ENCODE peak calls at places on chromosomes 5 and 9, in ten cellular contexts. One of them, this sample, is unnamed.

GRCh38 chr9:130837644-130838043 is 2.6 kb downstream of the ABL1 start:
- DNase-seq in A172: no peak
- DNase-seq in GM04504: no peak
- DNase-seq in breast epithelium: no peak
- DNase-seq in SW 1271: no peak
- DNase-seq in stimulated activated naive CD8-positive, alpha-beta T cell treated with anti-CD3 and anti-CD28 coated beads, Interleukin-15, Interleukin-2, amounts not matched to agents 100 U/mL and 50 U/mL, for 24 hours: no peak
- DNase-seq in stimulated activated CD4-positive, alpha-beta T cell treated with anti-CD3 and anti-CD28 coated beads, Interleukin-12 subunit alpha, Interleukin-12 subunit beta, amount 100 ng/mL, for 48 hours: no peak
- DNase-seq in stimulated activated CD8-positive, alpha-beta memory T cell treated with anti-CD3 and anti-CD28 coated beads, Interleukin-2, amount 100 ng/mL, for 1 hour: no peak
- DNase-seq in MM.1S: no peak
- DNase-seq in K562: no peak
- DNase-seq in this sample: no peak

GRCh38 chr5:155850411-155850810 is 476.6 kb upstream of the SGCD start:
- DNase-seq in A172: no peak
- DNase-seq in GM04504: no peak
- DNase-seq in breast epithelium: no peak
- DNase-seq in SW 1271: no peak
- DNase-seq in stimulated activated naive CD8-positive, alpha-beta T cell treated with anti-CD3 and anti-CD28 coated beads, Interleukin-15, Interleukin-2, amounts not matched to agents 100 U/mL and 50 U/mL, for 24 hours: no peak
- DNase-seq in stimulated activated CD4-positive, alpha-beta T cell treated with anti-CD3 and anti-CD28 coated beads, Interleukin-12 subunit alpha, Interleukin-12 subunit beta, amount 100 ng/mL, for 48 hours: no peak
- DNase-seq in stimulated activated CD8-positive, alpha-beta memory T cell treated with anti-CD3 and anti-CD28 coated beads, Interleukin-2, amount 100 ng/mL, for 1 hour: no peak
- DNase-seq in MM.1S: no peak
- DNase-seq in K562: no peak
- DNase-seq in this sample: no peak

GRCh38 chr5:8216921-8217320 is 348.0 kb downstream of the MTRR start:
- DNase-seq in A172: no peak
- DNase-seq in GM04504: no peak
- DNase-seq in breast epithelium: no peak
- DNase-seq in SW 1271: no peak
- DNase-seq in stimulated activated naive CD8-positive, alpha-beta T cell treated with anti-CD3 and anti-CD28 coated beads, Interleukin-15, Interleukin-2, amounts not matched to agents 100 U/mL and 50 U/mL, for 24 hours: no peak
- DNase-seq in stimulated activated CD4-positive, alpha-beta T cell treated with anti-CD3 and anti-CD28 coated beads, Interleukin-12 subunit alpha, Interleukin-12 subunit beta, amount 100 ng/mL, for 48 hours: no peak
- DNase-seq in stimulated activated CD8-positive, alpha-beta memory T cell treated with anti-CD3 and anti-CD28 coated beads, Interleukin-2, amount 100 ng/mL, for 1 hour: no peak
- DNase-seq in MM.1S: no peak
- DNase-seq in K562: no peak
- DNase-seq in this sample: no peak

GRCh38 chr5:6827815-6828214 is 114.6 kb downstream of the TENT4A start:
- DNase-seq in A172: peak
- DNase-seq in GM04504: no peak
- DNase-seq in breast epithelium: no peak
- DNase-seq in SW 1271: no peak
- DNase-seq in stimulated activated naive CD8-positive, alpha-beta T cell treated with anti-CD3 and anti-CD28 coated beads, Interleukin-15, Interleukin-2, amounts not matched to agents 100 U/mL and 50 U/mL, for 24 hours: peak
- DNase-seq in stimulated activated CD4-positive, alpha-beta T cell treated with anti-CD3 and anti-CD28 coated beads, Interleukin-12 subunit alpha, Interleukin-12 subunit beta, amount 100 ng/mL, for 48 hours: peak
- DNase-seq in stimulated activated CD8-positive, alpha-beta memory T cell treated with anti-CD3 and anti-CD28 coated beads, Interleukin-2, amount 100 ng/mL, for 1 hour: no peak
- DNase-seq in MM.1S: peak
- DNase-seq in K562: no peak
- DNase-seq in this sample: no peak

GRCh38 chr9:81389569-81389993 is 299.8 kb downstream of the TLE1 start:
- DNase-seq in A172: peak
- DNase-seq in GM04504: peak
- DNase-seq in breast epithelium: peak
- DNase-seq in SW 1271: peak
- DNase-seq in stimulated activated naive CD8-positive, alpha-beta T cell treated with anti-CD3 and anti-CD28 coated beads, Interleukin-15, Interleukin-2, amounts not matched to agents 100 U/mL and 50 U/mL, for 24 hours: no peak
- DNase-seq in stimulated activated CD4-positive, alpha-beta T cell treated with anti-CD3 and anti-CD28 coated beads, Interleukin-12 subunit alpha, Interleukin-12 subunit beta, amount 100 ng/mL, for 48 hours: no peak
- DNase-seq in stimulated activated CD8-positive, alpha-beta memory T cell treated with anti-CD3 and anti-CD28 coated beads, Interleukin-2, amount 100 ng/mL, for 1 hour: no peak
- DNase-seq in MM.1S: no peak
- DNase-seq in K562: no peak
- DNase-seq in this sample: peak

GRCh38 chr5:151072234-151073025 is 8.4 kb downstream of the TNIP1 start:
- DNase-seq in A172: peak
- DNase-seq in GM04504: no peak
- DNase-seq in breast epithelium: no peak
- DNase-seq in SW 1271: peak
- DNase-seq in stimulated activated naive CD8-positive, alpha-beta T cell treated with anti-CD3 and anti-CD28 coated beads, Interleukin-15, Interleukin-2, amounts not matched to agents 100 U/mL and 50 U/mL, for 24 hours: no peak
- DNase-seq in stimulated activated CD4-positive, alpha-beta T cell treated with anti-CD3 and anti-CD28 coated beads, Interleukin-12 subunit alpha, Interleukin-12 subunit beta, amount 100 ng/mL, for 48 hours: no peak
- DNase-seq in stimulated activated CD8-positive, alpha-beta memory T cell treated with anti-CD3 and anti-CD28 coated beads, Interleukin-2, amount 100 ng/mL, for 1 hour: no peak
- DNase-seq in MM.1S: no peak
- DNase-seq in K562: no peak
- DNase-seq in this sample: no peak

GRCh38 chr9:27712826-27713225 is 139.5 kb upstream of the C9orf72 start:
- DNase-seq in A172: no peak
- DNase-seq in GM04504: no peak
- DNase-seq in breast epithelium: no peak
- DNase-seq in SW 1271: no peak
- DNase-seq in stimulated activated naive CD8-positive, alpha-beta T cell treated with anti-CD3 and anti-CD28 coated beads, Interleukin-15, Interleukin-2, amounts not matched to agents 100 U/mL and 50 U/mL, for 24 hours: no peak
- DNase-seq in stimulated activated CD4-positive, alpha-beta T cell treated with anti-CD3 and anti-CD28 coated beads, Interleukin-12 subunit alpha, Interleukin-12 subunit beta, amount 100 ng/mL, for 48 hours: no peak
- DNase-seq in stimulated activated CD8-positive, alpha-beta memory T cell treated with anti-CD3 and anti-CD28 coated beads, Interleukin-2, amount 100 ng/mL, for 1 hour: no peak
- DNase-seq in MM.1S: no peak
- DNase-seq in K562: no peak
- DNase-seq in this sample: no peak

GRCh38 chr5:122493776-122494518 is 181.9 kb downstream of the SNCAIP start:
- DNase-seq in A172: no peak
- DNase-seq in GM04504: no peak
- DNase-seq in breast epithelium: no peak
- DNase-seq in SW 1271: no peak
- DNase-seq in stimulated activated naive CD8-positive, alpha-beta T cell treated with anti-CD3 and anti-CD28 coated beads, Interleukin-15, Interleukin-2, amounts not matched to agents 100 U/mL and 50 U/mL, for 24 hours: no peak
- DNase-seq in stimulated activated CD4-positive, alpha-beta T cell treated with anti-CD3 and anti-CD28 coated beads, Interleukin-12 subunit alpha, Interleukin-12 subunit beta, amount 100 ng/mL, for 48 hours: no peak
- DNase-seq in stimulated activated CD8-positive, alpha-beta memory T cell treated with anti-CD3 and anti-CD28 coated beads, Interleukin-2, amount 100 ng/mL, for 1 hour: no peak
- DNase-seq in MM.1S: no peak
- DNase-seq in K562: no peak
- DNase-seq in this sample: no peak

GRCh38 chr9:100689635-100690034 is 111.8 kb downstream of the CAVIN4 start:
- DNase-seq in A172: no peak
- DNase-seq in GM04504: no peak
- DNase-seq in breast epithelium: no peak
- DNase-seq in SW 1271: no peak
- DNase-seq in stimulated activated naive CD8-positive, alpha-beta T cell treated with anti-CD3 and anti-CD28 coated beads, Interleukin-15, Interleukin-2, amounts not matched to agents 100 U/mL and 50 U/mL, for 24 hours: peak
- DNase-seq in stimulated activated CD4-positive, alpha-beta T cell treated with anti-CD3 and anti-CD28 coated beads, Interleukin-12 subunit alpha, Interleukin-12 subunit beta, amount 100 ng/mL, for 48 hours: no peak
- DNase-seq in stimulated activated CD8-positive, alpha-beta memory T cell treated with anti-CD3 and anti-CD28 coated beads, Interleukin-2, amount 100 ng/mL, for 1 hour: no peak
- DNase-seq in MM.1S: peak
- DNase-seq in K562: no peak
- DNase-seq in this sample: no peak

GRCh38 chr5:173232499-173233346 is 2.3 kb downstream of the NKX2-5 start:
- DNase-seq in A172: no peak
- DNase-seq in GM04504: no peak
- DNase-seq in breast epithelium: no peak
- DNase-seq in SW 1271: no peak
- DNase-seq in stimulated activated naive CD8-positive, alpha-beta T cell treated with anti-CD3 and anti-CD28 coated beads, Interleukin-15, Interleukin-2, amounts not matched to agents 100 U/mL and 50 U/mL, for 24 hours: no peak
- DNase-seq in stimulated activated CD4-positive, alpha-beta T cell treated with anti-CD3 and anti-CD28 coated beads, Interleukin-12 subunit alpha, Interleukin-12 subunit beta, amount 100 ng/mL, for 48 hours: no peak
- DNase-seq in stimulated activated CD8-positive, alpha-beta memory T cell treated with anti-CD3 and anti-CD28 coated beads, Interleukin-2, amount 100 ng/mL, for 1 hour: no peak
- DNase-seq in MM.1S: no peak
- DNase-seq in K562: no peak
- DNase-seq in this sample: no peak

GRCh38 chr9:138052322-138052615 is 174.7 kb downstream of the CACNA1B start:
- DNase-seq in A172: no peak
- DNase-seq in GM04504: no peak
- DNase-seq in breast epithelium: no peak
- DNase-seq in SW 1271: no peak
- DNase-seq in stimulated activated naive CD8-positive, alpha-beta T cell treated with anti-CD3 and anti-CD28 coated beads, Interleukin-15, Interleukin-2, amounts not matched to agents 100 U/mL and 50 U/mL, for 24 hours: no peak
- DNase-seq in stimulated activated CD4-positive, alpha-beta T cell treated with anti-CD3 and anti-CD28 coated beads, Interleukin-12 subunit alpha, Interleukin-12 subunit beta, amount 100 ng/mL, for 48 hours: no peak
- DNase-seq in stimulated activated CD8-positive, alpha-beta memory T cell treated with anti-CD3 and anti-CD28 coated beads, Interleukin-2, amount 100 ng/mL, for 1 hour: no peak
- DNase-seq in MM.1S: no peak
- DNase-seq in K562: no peak
- DNase-seq in this sample: no peak

GRCh38 chr5:164214698-164215097 is 709.3 kb downstream of the MAT2B start:
- DNase-seq in A172: no peak
- DNase-seq in GM04504: no peak
- DNase-seq in breast epithelium: no peak
- DNase-seq in SW 1271: no peak
- DNase-seq in stimulated activated naive CD8-positive, alpha-beta T cell treated with anti-CD3 and anti-CD28 coated beads, Interleukin-15, Interleukin-2, amounts not matched to agents 100 U/mL and 50 U/mL, for 24 hours: no peak
- DNase-seq in stimulated activated CD4-positive, alpha-beta T cell treated with anti-CD3 and anti-CD28 coated beads, Interleukin-12 subunit alpha, Interleukin-12 subunit beta, amount 100 ng/mL, for 48 hours: no peak
- DNase-seq in stimulated activated CD8-positive, alpha-beta memory T cell treated with anti-CD3 and anti-CD28 coated beads, Interleukin-2, amount 100 ng/mL, for 1 hour: no peak
- DNase-seq in MM.1S: no peak
- DNase-seq in K562: no peak
- DNase-seq in this sample: no peak

GRCh38 chr5:6714221-6715041 is 1.2 kb downstream of the TENT4A start:
- DNase-seq in A172: no peak
- DNase-seq in GM04504: no peak
- DNase-seq in breast epithelium: peak
- DNase-seq in SW 1271: no peak
- DNase-seq in stimulated activated naive CD8-positive, alpha-beta T cell treated with anti-CD3 and anti-CD28 coated beads, Interleukin-15, Interleukin-2, amounts not matched to agents 100 U/mL and 50 U/mL, for 24 hours: peak
- DNase-seq in stimulated activated CD4-positive, alpha-beta T cell treated with anti-CD3 and anti-CD28 coated beads, Interleukin-12 subunit alpha, Interleukin-12 subunit beta, amount 100 ng/mL, for 48 hours: no peak
- DNase-seq in stimulated activated CD8-positive, alpha-beta memory T cell treated with anti-CD3 and anti-CD28 coated beads, Interleukin-2, amount 100 ng/mL, for 1 hour: no peak
- DNase-seq in MM.1S: peak
- DNase-seq in K562: peak
- DNase-seq in this sample: no peak

GRCh38 chr5:87150630-87151029 is 117.1 kb upstream of the RASA1 start:
- DNase-seq in A172: no peak
- DNase-seq in GM04504: no peak
- DNase-seq in breast epithelium: no peak
- DNase-seq in SW 1271: no peak
- DNase-seq in stimulated activated naive CD8-positive, alpha-beta T cell treated with anti-CD3 and anti-CD28 coated beads, Interleukin-15, Interleukin-2, amounts not matched to agents 100 U/mL and 50 U/mL, for 24 hours: no peak
- DNase-seq in stimulated activated CD4-positive, alpha-beta T cell treated with anti-CD3 and anti-CD28 coated beads, Interleukin-12 subunit alpha, Interleukin-12 subunit beta, amount 100 ng/mL, for 48 hours: no peak
- DNase-seq in stimulated activated CD8-positive, alpha-beta memory T cell treated with anti-CD3 and anti-CD28 coated beads, Interleukin-2, amount 100 ng/mL, for 1 hour: no peak
- DNase-seq in MM.1S: no peak
- DNase-seq in K562: no peak
- DNase-seq in this sample: no peak

GRCh38 chr9:109132473-109133095 is 12.8 kb upstream of the TMEM245 start:
- DNase-seq in A172: no peak
- DNase-seq in GM04504: no peak
- DNase-seq in breast epithelium: no peak
- DNase-seq in SW 1271: no peak
- DNase-seq in stimulated activated naive CD8-positive, alpha-beta T cell treated with anti-CD3 and anti-CD28 coated beads, Interleukin-15, Interleukin-2, amounts not matched to agents 100 U/mL and 50 U/mL, for 24 hours: no peak
- DNase-seq in stimulated activated CD4-positive, alpha-beta T cell treated with anti-CD3 and anti-CD28 coated beads, Interleukin-12 subunit alpha, Interleukin-12 subunit beta, amount 100 ng/mL, for 48 hours: no peak
- DNase-seq in stimulated activated CD8-positive, alpha-beta memory T cell treated with anti-CD3 and anti-CD28 coated beads, Interleukin-2, amount 100 ng/mL, for 1 hour: no peak
- DNase-seq in MM.1S: no peak
- DNase-seq in K562: peak
- DNase-seq in this sample: no peak

GRCh38 chr5:179732412-179732917 is at the start of gene MAML1:
- DNase-seq in A172: peak
- DNase-seq in GM04504: peak
- DNase-seq in breast epithelium: peak
- DNase-seq in SW 1271: peak
- DNase-seq in stimulated activated naive CD8-positive, alpha-beta T cell treated with anti-CD3 and anti-CD28 coated beads, Interleukin-15, Interleukin-2, amounts not matched to agents 100 U/mL and 50 U/mL, for 24 hours: peak
- DNase-seq in stimulated activated CD4-positive, alpha-beta T cell treated with anti-CD3 and anti-CD28 coated beads, Interleukin-12 subunit alpha, Interleukin-12 subunit beta, amount 100 ng/mL, for 48 hours: peak
- DNase-seq in stimulated activated CD8-positive, alpha-beta memory T cell treated with anti-CD3 and anti-CD28 coated beads, Interleukin-2, amount 100 ng/mL, for 1 hour: peak
- DNase-seq in MM.1S: peak
- DNase-seq in K562: peak
- DNase-seq in this sample: peak

GRCh38 chr9:106874031-106874430 is 11.1 kb downstream of the ZNF462 start:
- DNase-seq in A172: no peak
- DNase-seq in GM04504: no peak
- DNase-seq in breast epithelium: no peak
- DNase-seq in SW 1271: no peak
- DNase-seq in stimulated activated naive CD8-positive, alpha-beta T cell treated with anti-CD3 and anti-CD28 coated beads, Interleukin-15, Interleukin-2, amounts not matched to agents 100 U/mL and 50 U/mL, for 24 hours: no peak
- DNase-seq in stimulated activated CD4-positive, alpha-beta T cell treated with anti-CD3 and anti-CD28 coated beads, Interleukin-12 subunit alpha, Interleukin-12 subunit beta, amount 100 ng/mL, for 48 hours: no peak
- DNase-seq in stimulated activated CD8-positive, alpha-beta memory T cell treated with anti-CD3 and anti-CD28 coated beads, Interleukin-2, amount 100 ng/mL, for 1 hour: no peak
- DNase-seq in MM.1S: no peak
- DNase-seq in K562: no peak
- DNase-seq in this sample: no peak

GRCh38 chr5:160289721-160290120 is 22.6 kb downstream of the CCNJL start:
- DNase-seq in A172: no peak
- DNase-seq in GM04504: no peak
- DNase-seq in breast epithelium: peak
- DNase-seq in SW 1271: no peak
- DNase-seq in stimulated activated naive CD8-positive, alpha-beta T cell treated with anti-CD3 and anti-CD28 coated beads, Interleukin-15, Interleukin-2, amounts not matched to agents 100 U/mL and 50 U/mL, for 24 hours: no peak
- DNase-seq in stimulated activated CD4-positive, alpha-beta T cell treated with anti-CD3 and anti-CD28 coated beads, Interleukin-12 subunit alpha, Interleukin-12 subunit beta, amount 100 ng/mL, for 48 hours: no peak
- DNase-seq in stimulated activated CD8-positive, alpha-beta memory T cell treated with anti-CD3 and anti-CD28 coated beads, Interleukin-2, amount 100 ng/mL, for 1 hour: no peak
- DNase-seq in MM.1S: no peak
- DNase-seq in K562: no peak
- DNase-seq in this sample: no peak

GRCh38 chr9:132637351-132637750 is 32.4 kb downstream of the DDX31 start:
- DNase-seq in A172: no peak
- DNase-seq in GM04504: no peak
- DNase-seq in breast epithelium: no peak
- DNase-seq in SW 1271: no peak
- DNase-seq in stimulated activated naive CD8-positive, alpha-beta T cell treated with anti-CD3 and anti-CD28 coated beads, Interleukin-15, Interleukin-2, amounts not matched to agents 100 U/mL and 50 U/mL, for 24 hours: no peak
- DNase-seq in stimulated activated CD4-positive, alpha-beta T cell treated with anti-CD3 and anti-CD28 coated beads, Interleukin-12 subunit alpha, Interleukin-12 subunit beta, amount 100 ng/mL, for 48 hours: no peak
- DNase-seq in stimulated activated CD8-positive, alpha-beta memory T cell treated with anti-CD3 and anti-CD28 coated beads, Interleukin-2, amount 100 ng/mL, for 1 hour: no peak
- DNase-seq in MM.1S: no peak
- DNase-seq in K562: no peak
- DNase-seq in this sample: no peak

GRCh38 chr9:84296146-84296843 is 44.3 kb downstream of the SLC28A3 start:
- DNase-seq in A172: peak
- DNase-seq in GM04504: peak
- DNase-seq in breast epithelium: no peak
- DNase-seq in SW 1271: no peak
- DNase-seq in stimulated activated naive CD8-positive, alpha-beta T cell treated with anti-CD3 and anti-CD28 coated beads, Interleukin-15, Interleukin-2, amounts not matched to agents 100 U/mL and 50 U/mL, for 24 hours: peak
- DNase-seq in stimulated activated CD4-positive, alpha-beta T cell treated with anti-CD3 and anti-CD28 coated beads, Interleukin-12 subunit alpha, Interleukin-12 subunit beta, amount 100 ng/mL, for 48 hours: peak
- DNase-seq in stimulated activated CD8-positive, alpha-beta memory T cell treated with anti-CD3 and anti-CD28 coated beads, Interleukin-2, amount 100 ng/mL, for 1 hour: no peak
- DNase-seq in MM.1S: peak
- DNase-seq in K562: no peak
- DNase-seq in this sample: peak

GRCh38 chr9:22052376-22052945 is 43.4 kb upstream of the CDKN2B start:
- DNase-seq in A172: no peak
- DNase-seq in GM04504: peak
- DNase-seq in breast epithelium: no peak
- DNase-seq in SW 1271: no peak
- DNase-seq in stimulated activated naive CD8-positive, alpha-beta T cell treated with anti-CD3 and anti-CD28 coated beads, Interleukin-15, Interleukin-2, amounts not matched to agents 100 U/mL and 50 U/mL, for 24 hours: peak
- DNase-seq in stimulated activated CD4-positive, alpha-beta T cell treated with anti-CD3 and anti-CD28 coated beads, Interleukin-12 subunit alpha, Interleukin-12 subunit beta, amount 100 ng/mL, for 48 hours: peak
- DNase-seq in stimulated activated CD8-positive, alpha-beta memory T cell treated with anti-CD3 and anti-CD28 coated beads, Interleukin-2, amount 100 ng/mL, for 1 hour: no peak
- DNase-seq in MM.1S: no peak
- DNase-seq in K562: no peak
- DNase-seq in this sample: peak

GRCh38 chr5:3098821-3099220 is 347.3 kb upstream of the IRX2 start:
- DNase-seq in A172: no peak
- DNase-seq in GM04504: no peak
- DNase-seq in breast epithelium: no peak
- DNase-seq in SW 1271: no peak
- DNase-seq in stimulated activated naive CD8-positive, alpha-beta T cell treated with anti-CD3 and anti-CD28 coated beads, Interleukin-15, Interleukin-2, amounts not matched to agents 100 U/mL and 50 U/mL, for 24 hours: no peak
- DNase-seq in stimulated activated CD4-positive, alpha-beta T cell treated with anti-CD3 and anti-CD28 coated beads, Interleukin-12 subunit alpha, Interleukin-12 subunit beta, amount 100 ng/mL, for 48 hours: no peak
- DNase-seq in stimulated activated CD8-positive, alpha-beta memory T cell treated with anti-CD3 and anti-CD28 coated beads, Interleukin-2, amount 100 ng/mL, for 1 hour: no peak
- DNase-seq in MM.1S: no peak
- DNase-seq in K562: no peak
- DNase-seq in this sample: no peak

GRCh38 chr5:44638286-44638869 is 170.4 kb upstream of the MRPS30 start:
- DNase-seq in A172: no peak
- DNase-seq in GM04504: no peak
- DNase-seq in breast epithelium: no peak
- DNase-seq in SW 1271: no peak
- DNase-seq in stimulated activated naive CD8-positive, alpha-beta T cell treated with anti-CD3 and anti-CD28 coated beads, Interleukin-15, Interleukin-2, amounts not matched to agents 100 U/mL and 50 U/mL, for 24 hours: no peak
- DNase-seq in stimulated activated CD4-positive, alpha-beta T cell treated with anti-CD3 and anti-CD28 coated beads, Interleukin-12 subunit alpha, Interleukin-12 subunit beta, amount 100 ng/mL, for 48 hours: no peak
- DNase-seq in stimulated activated CD8-positive, alpha-beta memory T cell treated with anti-CD3 and anti-CD28 coated beads, Interleukin-2, amount 100 ng/mL, for 1 hour: no peak
- DNase-seq in MM.1S: no peak
- DNase-seq in K562: no peak
- DNase-seq in this sample: no peak

GRCh38 chr9:128043467-128043868 is 23.7 kb downstream of the NAIF1 start:
- DNase-seq in A172: no peak
- DNase-seq in GM04504: no peak
- DNase-seq in breast epithelium: no peak
- DNase-seq in SW 1271: no peak
- DNase-seq in stimulated activated naive CD8-positive, alpha-beta T cell treated with anti-CD3 and anti-CD28 coated beads, Interleukin-15, Interleukin-2, amounts not matched to agents 100 U/mL and 50 U/mL, for 24 hours: no peak
- DNase-seq in stimulated activated CD4-positive, alpha-beta T cell treated with anti-CD3 and anti-CD28 coated beads, Interleukin-12 subunit alpha, Interleukin-12 subunit beta, amount 100 ng/mL, for 48 hours: no peak
- DNase-seq in stimulated activated CD8-positive, alpha-beta memory T cell treated with anti-CD3 and anti-CD28 coated beads, Interleukin-2, amount 100 ng/mL, for 1 hour: no peak
- DNase-seq in MM.1S: no peak
- DNase-seq in K562: no peak
- DNase-seq in this sample: no peak

GRCh38 chr5:137486707-137487106 is 12.4 kb downstream of the SPOCK1 start:
- DNase-seq in A172: peak
- DNase-seq in GM04504: peak
- DNase-seq in breast epithelium: no peak
- DNase-seq in SW 1271: no peak
- DNase-seq in stimulated activated naive CD8-positive, alpha-beta T cell treated with anti-CD3 and anti-CD28 coated beads, Interleukin-15, Interleukin-2, amounts not matched to agents 100 U/mL and 50 U/mL, for 24 hours: no peak
- DNase-seq in stimulated activated CD4-positive, alpha-beta T cell treated with anti-CD3 and anti-CD28 coated beads, Interleukin-12 subunit alpha, Interleukin-12 subunit beta, amount 100 ng/mL, for 48 hours: no peak
- DNase-seq in stimulated activated CD8-positive, alpha-beta memory T cell treated with anti-CD3 and anti-CD28 coated beads, Interleukin-2, amount 100 ng/mL, for 1 hour: no peak
- DNase-seq in MM.1S: no peak
- DNase-seq in K562: no peak
- DNase-seq in this sample: no peak

GRCh38 chr9:120655005-120655622 is 59.2 kb downstream of the MEGF9 start:
- DNase-seq in A172: peak
- DNase-seq in GM04504: peak
- DNase-seq in breast epithelium: no peak
- DNase-seq in SW 1271: no peak
- DNase-seq in stimulated activated naive CD8-positive, alpha-beta T cell treated with anti-CD3 and anti-CD28 coated beads, Interleukin-15, Interleukin-2, amounts not matched to agents 100 U/mL and 50 U/mL, for 24 hours: no peak
- DNase-seq in stimulated activated CD4-positive, alpha-beta T cell treated with anti-CD3 and anti-CD28 coated beads, Interleukin-12 subunit alpha, Interleukin-12 subunit beta, amount 100 ng/mL, for 48 hours: no peak
- DNase-seq in stimulated activated CD8-positive, alpha-beta memory T cell treated with anti-CD3 and anti-CD28 coated beads, Interleukin-2, amount 100 ng/mL, for 1 hour: no peak
- DNase-seq in MM.1S: peak
- DNase-seq in K562: no peak
- DNase-seq in this sample: no peak

GRCh38 chr5:138738399-138738798 is 14.8 kb upstream of the CTNNA1 start:
- DNase-seq in A172: no peak
- DNase-seq in GM04504: no peak
- DNase-seq in breast epithelium: no peak
- DNase-seq in SW 1271: no peak
- DNase-seq in stimulated activated naive CD8-positive, alpha-beta T cell treated with anti-CD3 and anti-CD28 coated beads, Interleukin-15, Interleukin-2, amounts not matched to agents 100 U/mL and 50 U/mL, for 24 hours: no peak
- DNase-seq in stimulated activated CD4-positive, alpha-beta T cell treated with anti-CD3 and anti-CD28 coated beads, Interleukin-12 subunit alpha, Interleukin-12 subunit beta, amount 100 ng/mL, for 48 hours: no peak
- DNase-seq in stimulated activated CD8-positive, alpha-beta memory T cell treated with anti-CD3 and anti-CD28 coated beads, Interleukin-2, amount 100 ng/mL, for 1 hour: no peak
- DNase-seq in MM.1S: no peak
- DNase-seq in K562: no peak
- DNase-seq in this sample: no peak

GRCh38 chr9:127919253-127919815 is 2.5 kb upstream of the ST6GALNAC4 start:
- DNase-seq in A172: peak
- DNase-seq in GM04504: peak
- DNase-seq in breast epithelium: peak
- DNase-seq in SW 1271: peak
- DNase-seq in stimulated activated naive CD8-positive, alpha-beta T cell treated with anti-CD3 and anti-CD28 coated beads, Interleukin-15, Interleukin-2, amounts not matched to agents 100 U/mL and 50 U/mL, for 24 hours: peak
- DNase-seq in stimulated activated CD4-positive, alpha-beta T cell treated with anti-CD3 and anti-CD28 coated beads, Interleukin-12 subunit alpha, Interleukin-12 subunit beta, amount 100 ng/mL, for 48 hours: no peak
- DNase-seq in stimulated activated CD8-positive, alpha-beta memory T cell treated with anti-CD3 and anti-CD28 coated beads, Interleukin-2, amount 100 ng/mL, for 1 hour: no peak
- DNase-seq in MM.1S: no peak
- DNase-seq in K562: peak
- DNase-seq in this sample: peak